ENCODE peak calls at places on chromosomes 13 and 19, in seven cellular contexts. K is HAP-1; V is BE2C; R is AG10803; N is stimulated activated CD4-positive, alpha-beta T cell treated with anti-CD3 and anti-CD28 coated beads, Interleukin-15, amount 100 ng/mL, for 1 hour; M is germinal center; Z is fibroblast of the conjunctiva. Y is an unnamed sample.

GRCh38 chr19:48772503-48772953 is 17.2 kb downstream of the FGF21 start:
- DNase-seq in Z (no peak), K (no peak), N (no peak), V (no peak), M (no peak), R (peak; percentile 40), Y (no peak)

GRCh38 chr13:24680258-24680920 is at the start of gene ATP12A:
- DNase-seq in Z (no peak), M (peak; percentile 33), R (no peak), N (no peak), K (peak; percentile 62), V (no peak), Y (peak; percentile 58)

GRCh38 chr13:45674908-45675307 is 27.2 kb upstream of the CBY2 start:
- DNase-seq in K (peak; percentile 83), M (no peak), R (peak; percentile 91), V (no peak), Z (no peak), N (no peak), Y (no peak)

GRCh38 chr13:21074601-21075302 is 13.4 kb upstream of the LATS2 start:
- DNase-seq in K (no peak), M (no peak), Z (no peak), N (no peak), V (no peak), R (peak; percentile 51), Y (no peak)

GRCh38 chr19:55311797-55312196 is 13.3 kb downstream of the TMEM150B start:
- DNase-seq in K (no peak), Z (no peak), R (no peak), V (no peak), M (no peak), N (no peak), Y (no peak)

GRCh38 chr13:109725297-109725696 is 61.1 kb downstream of the IRS2 start:
- DNase-seq in K (no peak), M (no peak), N (no peak), V (no peak), R (no peak), Z (no peak), Y (no peak)

GRCh38 chr13:75693227-75693626 is 57.1 kb downstream of the LMO7 start:
- DNase-seq in V (no peak), R (no peak), M (no peak), Z (no peak), K (no peak), N (no peak), Y (no peak)

GRCh38 chr13:81406022-81406421 is 1065.1 kb upstream of the SPRY2 start:
- DNase-seq in M (no peak), N (no peak), Z (no peak), V (no peak), K (no peak), R (no peak), Y (no peak)

GRCh38 chr13:94620286-94620896 is 18.7 kb downstream of the GPR180 start:
- DNase-seq in R (peak; percentile 24), V (peak; percentile 40), Z (no peak), N (no peak), K (peak; percentile 51), M (peak; percentile 29), Y (peak; percentile 73)

GRCh38 chr13:41546372-41547252 is 89.3 kb downstream of the RGCC start:
- DNase-seq in M (no peak), R (peak; percentile 83), Z (no peak), N (no peak), K (no peak), V (no peak), Y (no peak)

GRCh38 chr19:47310819-47311218 is 1.2 kb downstream of the C5AR1 start:
- DNase-seq in N (no peak), K (peak; percentile 25), R (peak; percentile 70), V (peak; percentile 84), Z (no peak), M (no peak), Y (no peak)

GRCh38 chr19:43560687-43561086 is 14.6 kb downstream of the XRCC1 start:
- DNase-seq in V (no peak), M (no peak), K (no peak), N (no peak), R (no peak), Z (no peak), Y (no peak)

GRCh38 chr13:83515267-83515666 is 367.0 kb downstream of the SLITRK1 start:
- DNase-seq in M (no peak), Z (peak; percentile 43), K (no peak), R (peak; percentile 46), V (no peak), N (no peak), Y (no peak)

Y was measured in WERI-Rb-1.